ENCODE peak calls at places on chromosome 5, in ten cellular contexts. One of them, this sample, is unnamed.

GRCh38 chr5:137833463-137833862 is 34.2 kb upstream of the MYOT start:
- ATAC-seq in HepG2: no peak
- ATAC-seq in right lobe of liver: no peak
- ATAC-seq in IMR-90: no peak
- ATAC-seq in GM12878: no peak
- ATAC-seq in A549: peak
- ATAC-seq in gastrocnemius medialis: peak
- ATAC-seq in K562: peak
- ATAC-seq in body of pancreas: no peak
- ATAC-seq in heart left ventricle: no peak
- ATAC-seq in this sample: peak

GRCh38 chr5:174589599-174589998 is 134.8 kb upstream of the MSX2 start:
- ATAC-seq in right lobe of liver: no peak
- ATAC-seq in K562: peak
- ATAC-seq in body of pancreas: no peak
- ATAC-seq in A549: no peak
- ATAC-seq in GM12878: no peak
- ATAC-seq in heart left ventricle: no peak
- ATAC-seq in gastrocnemius medialis: no peak
- ATAC-seq in IMR-90: no peak
- ATAC-seq in HepG2: no peak
- ATAC-seq in this sample: no peak

GRCh38 chr5:133145436-133146143 is 93.8 kb downstream of the HSPA4 start:
- ATAC-seq in body of pancreas: no peak
- ATAC-seq in gastrocnemius medialis: no peak
- ATAC-seq in GM12878: no peak
- ATAC-seq in HepG2: no peak
- ATAC-seq in K562: no peak
- ATAC-seq in IMR-90: no peak
- ATAC-seq in A549: no peak
- ATAC-seq in right lobe of liver: no peak
- ATAC-seq in heart left ventricle: no peak
- ATAC-seq in this sample: no peak

GRCh38 chr5:146091881-146092280 is 13.5 kb downstream of the PLAC8L1 start:
- ATAC-seq in right lobe of liver: no peak
- ATAC-seq in A549: no peak
- ATAC-seq in heart left ventricle: no peak
- ATAC-seq in GM12878: no peak
- ATAC-seq in K562: no peak
- ATAC-seq in body of pancreas: no peak
- ATAC-seq in IMR-90: no peak
- ATAC-seq in HepG2: no peak
- ATAC-seq in gastrocnemius medialis: no peak
- ATAC-seq in this sample: no peak

GRCh38 chr5:146461319-146461718 is 14.2 kb downstream of the TCERG1 start:
- ATAC-seq in K562: no peak
- ATAC-seq in A549: no peak
- ATAC-seq in HepG2: no peak
- ATAC-seq in right lobe of liver: no peak
- ATAC-seq in body of pancreas: no peak
- ATAC-seq in heart left ventricle: no peak
- ATAC-seq in IMR-90: peak
- ATAC-seq in gastrocnemius medialis: no peak
- ATAC-seq in GM12878: no peak
- ATAC-seq in this sample: no peak

GRCh38 chr5:148962200-148962550 is 100.7 kb downstream of the SH3TC2 start:
- ATAC-seq in body of pancreas: no peak
- ATAC-seq in A549: no peak
- ATAC-seq in right lobe of liver: no peak
- ATAC-seq in heart left ventricle: no peak
- ATAC-seq in K562: no peak
- ATAC-seq in IMR-90: no peak
- ATAC-seq in gastrocnemius medialis: no peak
- ATAC-seq in HepG2: no peak
- ATAC-seq in GM12878: no peak
- ATAC-seq in this sample: no peak

GRCh38 chr5:113082547-113082905 is 105.9 kb downstream of the DCP2 start:
- ATAC-seq in gastrocnemius medialis: no peak
- ATAC-seq in right lobe of liver: peak
- ATAC-seq in GM12878: no peak
- ATAC-seq in IMR-90: peak
- ATAC-seq in heart left ventricle: no peak
- ATAC-seq in K562: no peak
- ATAC-seq in HepG2: no peak
- ATAC-seq in body of pancreas: no peak
- ATAC-seq in A549: no peak
- ATAC-seq in this sample: no peak

GRCh38 chr5:67119010-67119409 is 77.6 kb downstream of the CD180 start:
- ATAC-seq in K562: peak
- ATAC-seq in heart left ventricle: no peak
- ATAC-seq in HepG2: no peak
- ATAC-seq in right lobe of liver: no peak
- ATAC-seq in A549: no peak
- ATAC-seq in body of pancreas: no peak
- ATAC-seq in gastrocnemius medialis: no peak
- ATAC-seq in GM12878: no peak
- ATAC-seq in IMR-90: no peak
- ATAC-seq in this sample: no peak

GRCh38 chr5:62002436-62002835 is 303.6 kb upstream of the KIF2A start:
- ATAC-seq in right lobe of liver: no peak
- ATAC-seq in gastrocnemius medialis: no peak
- ATAC-seq in HepG2: no peak
- ATAC-seq in K562: no peak
- ATAC-seq in IMR-90: no peak
- ATAC-seq in heart left ventricle: no peak
- ATAC-seq in body of pancreas: no peak
- ATAC-seq in A549: no peak
- ATAC-seq in GM12878: no peak
- ATAC-seq in this sample: no peak

GRCh38 chr5:146428658-146429057 is 18.5 kb upstream of the TCERG1 start:
- ATAC-seq in gastrocnemius medialis: no peak
- ATAC-seq in GM12878: peak
- ATAC-seq in right lobe of liver: no peak
- ATAC-seq in body of pancreas: no peak
- ATAC-seq in IMR-90: no peak
- ATAC-seq in A549: no peak
- ATAC-seq in HepG2: peak
- ATAC-seq in heart left ventricle: no peak
- ATAC-seq in K562: peak
- ATAC-seq in this sample: no peak

GRCh38 chr5:108016101-108016500 is 345.4 kb upstream of the EFNA5 start:
- ATAC-seq in HepG2: no peak
- ATAC-seq in GM12878: no peak
- ATAC-seq in right lobe of liver: no peak
- ATAC-seq in A549: no peak
- ATAC-seq in heart left ventricle: no peak
- ATAC-seq in gastrocnemius medialis: no peak
- ATAC-seq in body of pancreas: no peak
- ATAC-seq in K562: no peak
- ATAC-seq in IMR-90: no peak
- ATAC-seq in this sample: no peak

GRCh38 chr5:138926688-138927448 is 51.7 kb upstream of the LRRTM2 start:
- ATAC-seq in A549: no peak
- ATAC-seq in K562: no peak
- ATAC-seq in heart left ventricle: peak
- ATAC-seq in HepG2: no peak
- ATAC-seq in body of pancreas: no peak
- ATAC-seq in right lobe of liver: no peak
- ATAC-seq in IMR-90: no peak
- ATAC-seq in gastrocnemius medialis: no peak
- ATAC-seq in GM12878: no peak
- ATAC-seq in this sample: no peak

GRCh38 chr5:128201065-128201926 is 117.7 kb downstream of the SLC12A2 start:
- ATAC-seq in right lobe of liver: peak
- ATAC-seq in IMR-90: peak
- ATAC-seq in K562: peak
- ATAC-seq in A549: peak
- ATAC-seq in body of pancreas: peak
- ATAC-seq in gastrocnemius medialis: peak
- ATAC-seq in GM12878: peak
- ATAC-seq in heart left ventricle: peak
- ATAC-seq in HepG2: peak
- ATAC-seq in this sample: peak

GRCh38 chr5:66993882-66994281 is 202.7 kb downstream of the CD180 start:
- ATAC-seq in A549: no peak
- ATAC-seq in gastrocnemius medialis: no peak
- ATAC-seq in body of pancreas: peak
- ATAC-seq in heart left ventricle: no peak
- ATAC-seq in HepG2: no peak
- ATAC-seq in IMR-90: no peak
- ATAC-seq in GM12878: no peak
- ATAC-seq in right lobe of liver: no peak
- ATAC-seq in K562: peak
- ATAC-seq in this sample: no peak

GRCh38 chr5:60972225-60972624 is 27.2 kb downstream of the NDUFAF2 start:
- ATAC-seq in right lobe of liver: no peak
- ATAC-seq in A549: no peak
- ATAC-seq in K562: no peak
- ATAC-seq in GM12878: peak
- ATAC-seq in IMR-90: no peak
- ATAC-seq in gastrocnemius medialis: no peak
- ATAC-seq in body of pancreas: no peak
- ATAC-seq in heart left ventricle: no peak
- ATAC-seq in HepG2: no peak
- ATAC-seq in this sample: no peak

DNA sequence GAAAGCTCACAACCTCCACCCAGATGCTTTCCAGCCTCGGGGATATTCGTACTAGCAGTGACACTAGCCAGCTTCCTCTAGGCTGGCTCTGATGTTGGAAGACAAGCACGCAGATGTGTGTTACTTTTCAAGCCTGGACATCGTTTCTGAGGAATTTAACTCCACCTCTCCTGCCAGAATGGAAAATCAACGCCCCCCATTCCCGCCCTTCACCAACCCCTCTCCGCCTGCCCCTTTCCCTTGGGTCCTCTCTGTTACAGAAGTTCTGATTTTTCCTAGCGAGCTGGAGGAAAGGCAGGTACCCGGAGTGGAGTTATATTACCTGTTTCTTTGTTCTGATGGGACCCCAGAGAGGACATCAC is 543 bp upstream of the NNT start:
- ATAC-seq in K562: peak
- ATAC-seq in right lobe of liver: peak
- ATAC-seq in body of pancreas: peak
- ATAC-seq in heart left ventricle: peak
- ATAC-seq in IMR-90: peak
- ATAC-seq in gastrocnemius medialis: peak
- ATAC-seq in A549: peak
- ATAC-seq in HepG2: peak
- ATAC-seq in GM12878: peak
- ATAC-seq in this sample: peak
- TF ChIP-seq POLR2A in K562: peak
- TF ChIP-seq POLR2A in right lobe of liver: peak
- TF ChIP-seq POLR2A in body of pancreas: no peak
- TF ChIP-seq POLR2A in heart left ventricle: no peak
- TF ChIP-seq POLR2A in IMR-90: no peak
- TF ChIP-seq POLR2A in gastrocnemius medialis: no peak
- TF ChIP-seq POLR2A in A549: no peak
- TF ChIP-seq POLR2A in HepG2: peak
- TF ChIP-seq POLR2A in GM12878: peak
- TF ChIP-seq POLR2A in this sample: peak

DNA sequence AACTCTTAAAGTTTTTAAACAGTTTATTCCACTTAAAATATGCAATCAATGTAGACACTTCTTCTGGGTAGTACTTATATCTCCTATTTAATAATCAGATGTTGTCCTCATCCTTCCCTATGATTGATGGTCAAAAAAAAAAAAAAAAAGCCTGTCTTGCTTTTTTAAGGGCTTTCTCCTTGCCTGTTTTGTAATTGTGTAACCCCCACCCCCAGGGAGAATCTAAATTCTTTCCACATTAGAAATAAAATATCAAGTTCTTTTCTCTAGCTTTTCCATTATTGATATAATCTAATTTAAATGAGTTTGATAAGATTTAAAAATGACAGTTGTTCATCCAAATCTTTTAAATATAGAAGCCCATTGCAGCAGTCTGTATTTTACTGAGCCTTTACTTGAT is 119.7 kb downstream of the CHSY3 start:
- ATAC-seq in right lobe of liver: no peak
- ATAC-seq in A549: no peak
- ATAC-seq in K562: no peak
- ATAC-seq in gastrocnemius medialis: no peak
- ATAC-seq in body of pancreas: no peak
- ATAC-seq in HepG2: no peak
- ATAC-seq in IMR-90: no peak
- ATAC-seq in GM12878: no peak
- ATAC-seq in heart left ventricle: no peak
- ATAC-seq in this sample: no peak
- H3K4me3 ChIP-seq in right lobe of liver: no peak
- H3K4me3 ChIP-seq in A549: no peak
- H3K4me3 ChIP-seq in K562: no peak
- H3K4me3 ChIP-seq in gastrocnemius medialis: no peak
- H3K4me3 ChIP-seq in body of pancreas: no peak
- H3K4me3 ChIP-seq in HepG2: no peak
- H3K4me3 ChIP-seq in IMR-90: no peak
- H3K4me3 ChIP-seq in GM12878: no peak
- H3K4me3 ChIP-seq in heart left ventricle: no peak
- H3K4me3 ChIP-seq in this sample: no peak

DNA sequence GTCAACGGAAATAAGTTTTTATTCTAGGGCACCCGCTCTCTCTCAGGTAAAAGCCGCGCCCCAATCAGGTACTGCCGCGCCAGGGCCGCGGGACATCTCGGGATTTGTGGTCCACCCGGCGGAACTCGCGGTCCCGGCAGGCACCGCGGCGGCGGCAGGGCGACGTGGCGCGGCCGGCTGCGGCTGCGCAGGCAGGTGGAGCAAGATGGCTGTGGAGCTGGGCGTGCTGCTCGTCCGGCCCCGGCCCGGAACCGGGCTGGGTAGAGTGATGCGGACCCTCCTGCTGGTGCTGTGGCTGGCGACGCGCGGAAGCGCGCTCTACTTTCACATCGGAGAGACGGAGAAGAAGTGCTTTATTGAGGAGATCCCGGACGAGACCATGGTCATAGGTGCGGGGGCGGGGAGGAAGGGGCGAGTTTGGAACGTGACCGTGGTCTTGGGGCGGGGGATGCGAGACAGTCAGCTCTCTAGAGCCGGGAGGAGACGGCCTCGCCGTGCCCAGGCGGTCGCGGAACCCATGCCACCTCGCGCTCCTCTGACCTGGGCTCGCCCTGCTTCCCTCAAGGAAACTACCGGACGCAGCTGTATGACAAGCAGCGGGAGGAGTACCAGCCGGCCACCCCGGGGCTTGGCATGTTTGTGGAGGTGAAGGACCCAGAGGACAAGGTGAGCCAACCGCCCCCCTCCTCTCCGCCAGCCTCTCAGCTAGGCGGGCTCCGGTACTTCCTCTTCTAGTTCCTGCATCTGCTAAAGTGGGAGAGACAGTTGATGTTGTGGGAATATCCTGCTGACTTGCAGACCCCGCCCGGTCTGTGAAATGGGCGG is at the start of gene TMED9:
- ATAC-seq in right lobe of liver: peak
- ATAC-seq in heart left ventricle: peak
- ATAC-seq in IMR-90: peak
- ATAC-seq in K562: peak
- ATAC-seq in body of pancreas: peak
- ATAC-seq in A549: peak
- ATAC-seq in GM12878: peak
- ATAC-seq in gastrocnemius medialis: peak
- ATAC-seq in HepG2: peak
- ATAC-seq in this sample: peak
- TF ChIP-seq POLR2A in right lobe of liver: peak
- TF ChIP-seq POLR2A in heart left ventricle: peak
- TF ChIP-seq POLR2A in IMR-90: peak
- TF ChIP-seq POLR2A in K562: peak
- TF ChIP-seq POLR2A in body of pancreas: peak
- TF ChIP-seq POLR2A in A549: peak
- TF ChIP-seq POLR2A in GM12878: peak
- TF ChIP-seq POLR2A in gastrocnemius medialis: peak
- TF ChIP-seq POLR2A in HepG2: peak
- TF ChIP-seq POLR2A in this sample: peak

GRCh38 chr5:52811067-52811749 is 23.5 kb downstream of the ITGA1 start:
- ATAC-seq in A549: peak
- ATAC-seq in K562: no peak
- ATAC-seq in gastrocnemius medialis: no peak
- ATAC-seq in IMR-90: peak
- ATAC-seq in heart left ventricle: no peak
- ATAC-seq in body of pancreas: no peak
- ATAC-seq in right lobe of liver: no peak
- ATAC-seq in GM12878: no peak
- ATAC-seq in HepG2: no peak
- ATAC-seq in this sample: no peak
- H3K4me3 ChIP-seq in A549: no peak
- H3K4me3 ChIP-seq in K562: no peak
- H3K4me3 ChIP-seq in gastrocnemius medialis: no peak
- H3K4me3 ChIP-seq in IMR-90: no peak
- H3K4me3 ChIP-seq in heart left ventricle: no peak
- H3K4me3 ChIP-seq in body of pancreas: no peak
- H3K4me3 ChIP-seq in right lobe of liver: no peak
- H3K4me3 ChIP-seq in GM12878: no peak
- H3K4me3 ChIP-seq in HepG2: no peak
- H3K4me3 ChIP-seq in this sample: no peak

This sample was measured in gastroesophageal sphincter.